ENCODE peak calls at places on chromosomes 4 and X, in five cellular contexts. J, C, D, K and O are unnamed samples.

GRCh38 chrX:13090261-13091110 is 46.1 kb upstream of the FAM9C start:
- DNase-seq in D (no peak), J (no peak), K (no peak), C (no peak), O (no peak)

GRCh38 chr4:16225139-16225538 is 1.1 kb downstream of the TAPT1 start:
- DNase-seq in K (no peak), D (no peak), J (no peak), C (no peak), O (no peak)

GRCh38 chr4:94032754-94033153 is 174.9 kb upstream of the SMARCAD1 start:
- DNase-seq in C (no peak), K (no peak), J (no peak), D (no peak), O (peak)

GRCh38 chr4:168612435-168613139 is 115.7 kb downstream of the PALLD start:
- DNase-seq in D (no peak), J (no peak), C (no peak), K (no peak), O (peak)

GRCh38 chrX:136878423-136878822 is 2.1 kb downstream of the RBMX start:
- DNase-seq in K (no peak), C (no peak), J (no peak), D (no peak), O (no peak)

GRCh38 chr4:128858875-128859696 is 49.6 kb downstream of the JADE1 start:
- DNase-seq in K (no peak), C (peak), D (no peak), J (no peak), O (peak)

GRCh38 chr4:7002336-7002735 is 40.8 kb upstream of the TADA2B start:
- DNase-seq in K (no peak), D (no peak), C (no peak), J (no peak), O (no peak)

GRCh38 chr4:86302242-86302641 is 57.6 kb downstream of the MAPK10 start:
- DNase-seq in C (peak), D (no peak), J (no peak), K (no peak), O (no peak)

GRCh38 chrX:140723251-140723650 is 13.7 kb downstream of the LINC00632 start:
- DNase-seq in K (no peak), C (no peak), J (no peak), D (no peak), O (no peak)

GRCh38 chr4:114087596-114088230 is 108.3 kb upstream of the ARSJ start:
- DNase-seq in D (no peak), C (no peak), J (no peak), K (no peak), O (peak)

GRCh38 chr4:158671915-158672806 is at the start of gene ETFDH:
- DNase-seq in K (peak), D (peak), C (peak), J (peak), O (peak)

GRCh38 chr4:128812360-128812958 is 3.0 kb downstream of the JADE1 start:
- DNase-seq in C (peak), D (peak), K (no peak), J (no peak), O (peak)

GRCh38 chr4:125187621-125188176 is 127.1 kb upstream of the FAT4 start:
- DNase-seq in K (no peak), C (no peak), J (no peak), D (no peak), O (no peak)

GRCh38 chrX:139931646-139932076 is 1.2 kb downstream of the ATP11C start:
- DNase-seq in K (no peak), C (no peak), J (no peak), D (no peak), O (no peak)

GRCh38 chr4:81723927-81724587 is 252.3 kb upstream of the RASGEF1B start:
- DNase-seq in D (no peak), J (no peak), K (no peak), C (no peak), O (peak)

GRCh38 chr4:158209825-158210807 is at the start of gene TMEM144:
- DNase-seq in C (peak), K (no peak), D (peak), J (peak), O (peak)

GRCh38 chrX:106286053-106286650 is 118.0 kb downstream of the PWWP3B start:
- DNase-seq in C (no peak), J (no peak), K (no peak), D (no peak), O (peak)

GRCh38 chr4:153573221-153573620 is 107.1 kb downstream of the TMEM131L start:
- DNase-seq in C (no peak), K (no peak), J (no peak), D (no peak), O (no peak)

GRCh38 chr4:6722891-6723290 is 6.9 kb downstream of the BLOC1S4 start:
- DNase-seq in C (no peak), D (no peak), J (no peak), K (no peak), O (no peak)

GRCh38 chrX:10597871-10598270 is 22.5 kb downstream of the MID1 start:
- DNase-seq in J (no peak), K (no peak), C (no peak), D (no peak), O (peak)

GRCh38 chr4:143399113-143399949 is 62.7 kb downstream of the GAB1 start:
- DNase-seq in K (no peak), J (no peak), D (no peak), C (no peak), O (no peak)

GRCh38 chr4:76997454-76997853 is 47.9 kb downstream of the SEPTIN11 start:
- DNase-seq in D (no peak), K (no peak), J (no peak), C (no peak), O (no peak)

GRCh38 chrX:7574325-7574724 is 268.6 kb upstream of the VCX start:
- DNase-seq in D (no peak), K (no peak), J (no peak), C (no peak), O (peak)

GRCh38 chr4:74449571-74450297 is 4.8 kb downstream of the AREG start:
- DNase-seq in J (no peak), K (no peak), D (no peak), C (no peak), O (peak)

DNA sequence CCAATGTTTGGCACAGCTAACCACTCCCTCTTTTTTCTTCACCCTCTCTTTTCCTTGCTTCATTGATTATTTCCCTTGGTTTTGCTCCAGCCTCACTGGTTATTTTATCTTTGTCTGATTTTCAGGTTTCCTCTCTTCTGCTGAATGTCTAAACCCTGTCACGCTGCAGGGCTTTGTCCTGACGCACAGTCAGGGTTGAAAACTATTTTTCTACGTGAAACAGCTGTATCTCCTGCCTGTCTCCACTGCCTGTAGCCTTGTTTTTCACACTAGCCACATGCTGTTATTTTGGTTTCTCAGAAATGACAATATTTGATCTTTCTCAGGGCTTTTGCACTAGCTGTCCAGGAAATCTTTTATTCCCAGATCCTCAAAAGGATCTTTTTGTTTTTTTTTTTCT is 164.0 kb downstream of the PDHA2 start:
- DNase-seq in D (no peak), K (no peak), C (no peak), J (no peak), O (no peak)
- H3K27ac ChIP-seq in D (no peak), K (no peak), C (no peak), J (no peak), O (no peak)

DNA sequence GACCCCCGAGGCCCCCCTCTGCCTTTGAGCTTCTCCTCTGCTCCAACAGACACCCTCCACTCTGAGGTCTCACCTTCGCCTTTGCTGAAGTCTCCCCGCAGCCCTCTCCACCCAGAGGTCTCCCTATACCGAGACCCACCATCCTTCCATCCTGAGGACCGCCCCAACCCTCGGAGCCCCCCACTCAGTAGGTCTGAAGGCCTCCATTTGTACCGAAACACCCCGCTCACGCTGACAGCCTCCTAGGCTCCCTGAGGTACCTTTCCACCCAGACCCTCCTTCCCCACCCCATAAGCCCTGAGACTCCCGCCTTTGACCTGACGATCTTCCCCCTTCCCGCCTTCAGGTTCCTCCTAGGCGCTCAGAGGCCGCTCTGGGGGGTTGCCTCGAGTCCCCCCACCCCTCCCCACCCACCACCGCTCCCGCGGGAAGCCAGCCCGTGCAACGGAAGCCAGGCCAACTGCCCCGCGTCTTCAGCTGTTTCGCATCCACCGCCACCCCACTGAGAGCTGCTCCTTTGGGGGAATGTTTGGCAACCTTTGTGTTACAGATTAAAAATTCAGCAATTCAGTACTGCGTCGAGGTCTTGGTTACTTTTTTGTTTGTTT is 5.0 kb downstream of the SOD3 start:
- DNase-seq in J (no peak), C (no peak), K (no peak), D (peak), O (no peak)
- H3K4me3 ChIP-seq in J (peak), C (no peak), K (no peak), D (peak), O (peak)

DNA sequence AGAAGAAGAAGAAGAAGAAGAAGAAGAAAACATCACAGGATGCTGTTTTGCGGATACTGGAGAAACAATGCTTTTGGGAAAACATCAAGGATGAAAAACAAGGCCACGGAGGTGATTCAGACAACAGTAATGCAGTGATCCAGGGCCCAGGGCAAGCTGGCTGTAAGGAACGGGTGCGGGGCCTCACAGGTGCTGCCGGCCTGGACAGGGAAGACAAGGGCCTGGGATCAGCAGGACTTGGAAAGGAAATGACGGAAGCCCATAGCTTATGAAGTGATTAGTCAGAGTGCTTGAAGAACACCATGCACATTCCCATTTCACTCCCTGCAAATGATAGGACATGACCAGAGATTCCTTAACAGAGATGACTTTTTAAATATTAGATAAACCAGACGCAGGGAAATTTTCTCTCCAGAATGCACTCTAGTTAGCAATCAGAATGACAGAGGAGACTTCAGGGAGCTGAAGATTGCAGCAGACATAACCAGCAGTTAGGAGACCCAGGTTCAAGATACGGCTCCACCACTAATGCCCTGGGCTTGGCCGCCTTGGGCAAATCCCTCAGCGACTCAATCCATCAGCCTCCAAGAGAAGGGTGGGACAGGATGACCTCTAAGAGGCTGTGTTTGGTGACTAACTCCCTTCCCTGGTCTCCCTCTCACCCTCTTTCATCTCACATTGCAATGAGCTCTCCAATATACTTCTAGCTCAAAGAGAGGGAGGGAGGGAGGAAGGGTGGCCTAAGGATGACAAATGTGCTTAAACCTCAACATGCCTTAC is 54.1 kb downstream of the APBB2 start:
- DNase-seq in K (no peak), D (no peak), C (no peak), J (no peak), O (peak)
- H3K27ac ChIP-seq in K (no peak), D (no peak), C (no peak), J (peak), O (peak)

GRCh38 chr4:12978310-12978709 is 505.8 kb downstream of the RAB28 start:
- DNase-seq in C (no peak), D (no peak), K (no peak), J (no peak), O (no peak)
- H3K4me3 ChIP-seq in C (no peak), D (no peak), K (no peak), J (no peak), O (no peak)

GRCh38 chrX:1493317-1493856 is 40.7 kb upstream of the ASMTL start:
- DNase-seq in C (no peak), D (no peak), J (no peak), K (no peak), O (no peak)
- H3K27ac ChIP-seq in C (no peak), D (no peak), J (no peak), K (no peak), O (no peak)